ENCODE peak calls at places on chromosomes 3 and 15, in four cellular contexts. One of them, this sample, is unnamed.

GRCh38 chr3:172751188-172751571 is 654 bp downstream of the ECT2 start:
- DNase-seq in colonic mucosa: peak
- DNase-seq in fibroblast of lung: peak
- DNase-seq in uterus: no peak
- DNase-seq in this sample: peak

GRCh38 chr15:33963831-33964664 is 4.2 kb upstream of the CHRM5 start:
- DNase-seq in colonic mucosa: no peak
- DNase-seq in fibroblast of lung: peak
- DNase-seq in uterus: no peak
- DNase-seq in this sample: no peak

GRCh38 chr3:127738192-127738840 is 65.6 kb downstream of the ABTB1 start:
- DNase-seq in colonic mucosa: peak
- DNase-seq in fibroblast of lung: no peak
- DNase-seq in uterus: no peak
- DNase-seq in this sample: no peak

GRCh38 chr3:161475905-161476304 is 20.7 kb upstream of the OTOL1 start:
- DNase-seq in colonic mucosa: no peak
- DNase-seq in fibroblast of lung: no peak
- DNase-seq in uterus: no peak
- DNase-seq in this sample: peak

GRCh38 chr3:20145874-20146273 is 40.1 kb downstream of the SGO1 start:
- DNase-seq in colonic mucosa: no peak
- DNase-seq in fibroblast of lung: no peak
- DNase-seq in uterus: no peak
- DNase-seq in this sample: no peak

GRCh38 chr3:51581529-51581928 is 43.0 kb downstream of the RAD54L2 start:
- DNase-seq in colonic mucosa: no peak
- DNase-seq in fibroblast of lung: no peak
- DNase-seq in uterus: no peak
- DNase-seq in this sample: peak

GRCh38 chr15:36878745-36879262 is 221.5 kb downstream of the MEIS2 start:
- DNase-seq in colonic mucosa: no peak
- DNase-seq in fibroblast of lung: no peak
- DNase-seq in uterus: no peak
- DNase-seq in this sample: no peak

GRCh38 chr3:170815340-170815739 is 54.7 kb downstream of the RPL22L1 start:
- DNase-seq in colonic mucosa: peak
- DNase-seq in fibroblast of lung: no peak
- DNase-seq in uterus: no peak
- DNase-seq in this sample: peak

GRCh38 chr3:130759692-130760338 is 13.2 kb upstream of the PIK3R4 start:
- DNase-seq in colonic mucosa: peak
- DNase-seq in fibroblast of lung: peak
- DNase-seq in uterus: no peak
- DNase-seq in this sample: peak

GRCh38 chr3:34212671-34213070 is 414.2 kb downstream of the PDCD6IP start:
- DNase-seq in colonic mucosa: no peak
- DNase-seq in fibroblast of lung: peak
- DNase-seq in uterus: no peak
- DNase-seq in this sample: no peak

GRCh38 chr3:171261487-171261886 is 198.7 kb downstream of the TNIK start:
- DNase-seq in colonic mucosa: peak
- DNase-seq in fibroblast of lung: no peak
- DNase-seq in uterus: no peak
- DNase-seq in this sample: no peak

GRCh38 chr15:60326824-60327654 is 70.7 kb downstream of the ANXA2 start:
- DNase-seq in colonic mucosa: peak
- DNase-seq in fibroblast of lung: peak
- DNase-seq in uterus: no peak
- DNase-seq in this sample: peak

GRCh38 chr3:151015762-151016161 is 43.2 kb upstream of the CLRN1 start:
- DNase-seq in colonic mucosa: no peak
- DNase-seq in fibroblast of lung: no peak
- DNase-seq in uterus: no peak
- DNase-seq in this sample: peak

GRCh38 chr3:8345396-8345795 is 156.2 kb upstream of the LMCD1 start:
- DNase-seq in colonic mucosa: no peak
- DNase-seq in fibroblast of lung: no peak
- DNase-seq in uterus: no peak
- DNase-seq in this sample: no peak

GRCh38 chr3:71658131-71658530 is 67.1 kb downstream of the EIF4E3 start:
- DNase-seq in colonic mucosa: peak
- DNase-seq in fibroblast of lung: peak
- DNase-seq in uterus: peak
- DNase-seq in this sample: no peak

GRCh38 chr15:24954783-24955548 is at the start of the genes SNRPN and SNURF:
- DNase-seq in colonic mucosa: peak
- DNase-seq in fibroblast of lung: peak
- DNase-seq in uterus: peak
- DNase-seq in this sample: peak

GRCh38 chr15:68984589-68984988 is 29.9 kb upstream of the NOX5 start:
- DNase-seq in colonic mucosa: no peak
- DNase-seq in fibroblast of lung: no peak
- DNase-seq in uterus: no peak
- DNase-seq in this sample: no peak

GRCh38 chr3:121871434-121871833 is 22.8 kb upstream of the SLC15A2 start:
- DNase-seq in colonic mucosa: no peak
- DNase-seq in fibroblast of lung: no peak
- DNase-seq in uterus: no peak
- DNase-seq in this sample: no peak

GRCh38 chr3:120147072-120147871 is 53.0 kb upstream of the GSK3B start:
- DNase-seq in colonic mucosa: peak
- DNase-seq in fibroblast of lung: no peak
- DNase-seq in uterus: no peak
- DNase-seq in this sample: no peak

GRCh38 chr3:137771401-137772230 is 7.5 kb downstream of the SOX14 start:
- DNase-seq in colonic mucosa: no peak
- DNase-seq in fibroblast of lung: no peak
- DNase-seq in uterus: no peak
- DNase-seq in this sample: no peak

GRCh38 chr3:65664436-65664835 is 374.3 kb downstream of the MAGI1 start:
- DNase-seq in colonic mucosa: no peak
- DNase-seq in fibroblast of lung: no peak
- DNase-seq in uterus: no peak
- DNase-seq in this sample: no peak

GRCh38 chr3:35042210-35042960 is 596.9 kb upstream of the ARPP21 start:
- DNase-seq in colonic mucosa: peak
- DNase-seq in fibroblast of lung: no peak
- DNase-seq in uterus: no peak
- DNase-seq in this sample: no peak

GRCh38 chr15:41989573-41990242 is 17.4 kb upstream of the EHD4 start:
- DNase-seq in colonic mucosa: peak
- DNase-seq in fibroblast of lung: peak
- DNase-seq in uterus: peak
- DNase-seq in this sample: peak

GRCh38 chr3:146326875-146327543 is 76.1 kb upstream of the PLSCR4 start:
- DNase-seq in colonic mucosa: peak
- DNase-seq in fibroblast of lung: peak
- DNase-seq in uterus: peak
- DNase-seq in this sample: peak

GRCh38 chr3:123096701-123097100 is 29.9 kb downstream of the PDIA5 start:
- DNase-seq in colonic mucosa: no peak
- DNase-seq in fibroblast of lung: peak
- DNase-seq in uterus: peak
- DNase-seq in this sample: no peak

GRCh38 chr3:65685621-65686020 is 353.1 kb downstream of the MAGI1 start:
- DNase-seq in colonic mucosa: no peak
- DNase-seq in fibroblast of lung: peak
- DNase-seq in uterus: no peak
- DNase-seq in this sample: peak

GRCh38 chr3:194632211-194632982 is 822 bp downstream of the TMEM44 start:
- DNase-seq in colonic mucosa: peak
- DNase-seq in fibroblast of lung: peak
- DNase-seq in uterus: no peak
- DNase-seq in this sample: peak

GRCh38 chr3:196868297-196868661 is 559 bp downstream of the SENP5 start:
- DNase-seq in colonic mucosa: peak
- DNase-seq in fibroblast of lung: peak
- DNase-seq in uterus: no peak
- DNase-seq in this sample: peak

GRCh38 chr15:28957606-28958498 is 72.1 kb downstream of the APBA2 start:
- DNase-seq in colonic mucosa: no peak
- DNase-seq in fibroblast of lung: no peak
- DNase-seq in uterus: no peak
- DNase-seq in this sample: no peak

GRCh38 chr15:45393851-45394250 is 15.5 kb upstream of the GATM start:
- DNase-seq in colonic mucosa: no peak
- DNase-seq in fibroblast of lung: no peak
- DNase-seq in uterus: no peak
- DNase-seq in this sample: no peak

GRCh38 chr15:45395956-45396355 is 17.6 kb upstream of the GATM start:
- DNase-seq in colonic mucosa: no peak
- DNase-seq in fibroblast of lung: no peak
- DNase-seq in uterus: no peak
- DNase-seq in this sample: no peak

GRCh38 chr15:45399381-45400212 is 21.3 kb upstream of the GATM start:
- DNase-seq in colonic mucosa: no peak
- DNase-seq in fibroblast of lung: peak
- DNase-seq in uterus: no peak
- DNase-seq in this sample: no peak

GRCh38 chr15:45394681-45395080 is 16.3 kb upstream of the GATM start:
- DNase-seq in colonic mucosa: no peak
- DNase-seq in fibroblast of lung: no peak
- DNase-seq in uterus: no peak
- DNase-seq in this sample: no peak

GRCh38 chr15:45397116-45397665 is 18.8 kb upstream of the GATM start:
- DNase-seq in colonic mucosa: no peak
- DNase-seq in fibroblast of lung: no peak
- DNase-seq in uterus: no peak
- DNase-seq in this sample: no peak
- H3K27ac ChIP-seq in colonic mucosa: no peak
- H3K27ac ChIP-seq in fibroblast of lung: no peak
- H3K27ac ChIP-seq in uterus: no peak
- H3K27ac ChIP-seq in this sample: no peak

GRCh38 chr3:50574280-50574831 is 5.0 kb downstream of the HEMK1 start:
- DNase-seq in colonic mucosa: no peak
- DNase-seq in fibroblast of lung: no peak
- DNase-seq in uterus: no peak
- DNase-seq in this sample: no peak

GRCh38 chr3:50575372-50575771 is 6.0 kb downstream of the HEMK1 start:
- DNase-seq in colonic mucosa: no peak
- DNase-seq in fibroblast of lung: no peak
- DNase-seq in uterus: no peak
- DNase-seq in this sample: no peak

GRCh38 chr3:50572801-50573371 is 3.6 kb downstream of the HEMK1 start:
- DNase-seq in colonic mucosa: no peak
- DNase-seq in fibroblast of lung: no peak
- DNase-seq in uterus: no peak
- DNase-seq in this sample: no peak

GRCh38 chr3:50572158-50572557 is 2.8 kb downstream of the HEMK1 start:
- DNase-seq in colonic mucosa: peak
- DNase-seq in fibroblast of lung: peak
- DNase-seq in uterus: peak
- DNase-seq in this sample: peak

GRCh38 chr3:50573566-50574279 is 4.4 kb downstream of the HEMK1 start:
- DNase-seq in colonic mucosa: no peak
- DNase-seq in fibroblast of lung: no peak
- DNase-seq in uterus: no peak
- DNase-seq in this sample: no peak
- H3K4me3 ChIP-seq in colonic mucosa: no peak
- H3K4me3 ChIP-seq in fibroblast of lung: no peak
- H3K4me3 ChIP-seq in uterus: no peak
- H3K4me3 ChIP-seq in this sample: no peak

GRCh38 chr3:69088033-69088432 is 3.3 kb downstream of the ARL6IP5 start:
- DNase-seq in colonic mucosa: no peak
- DNase-seq in fibroblast of lung: peak
- DNase-seq in uterus: no peak
- DNase-seq in this sample: no peak
- TF ChIP-seq CTCF in colonic mucosa: no peak
- TF ChIP-seq CTCF in fibroblast of lung: no peak
- TF ChIP-seq CTCF in uterus: no peak
- TF ChIP-seq CTCF in this sample: no peak

DNA sequence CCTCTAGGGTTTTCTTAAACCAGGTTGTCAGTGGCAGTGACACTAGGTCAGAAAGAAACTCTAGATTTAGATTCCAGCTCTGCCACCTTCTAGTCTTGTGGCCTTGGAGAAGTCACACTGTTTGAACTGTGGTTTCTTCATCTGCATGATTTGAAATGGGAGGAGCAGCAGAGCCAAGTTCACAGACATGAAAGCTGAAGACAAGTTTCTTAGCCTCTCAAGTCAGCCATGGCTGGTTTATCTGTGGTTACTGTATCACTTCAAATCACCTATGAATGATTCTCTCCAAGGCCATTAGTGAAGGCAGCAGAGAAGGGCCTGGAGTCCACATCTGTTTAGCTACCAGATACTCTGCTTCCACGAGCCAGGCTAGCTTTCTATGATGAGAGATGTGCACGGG is 15.6 kb downstream of the CLEC3B start:
- DNase-seq in colonic mucosa: no peak
- DNase-seq in fibroblast of lung: no peak
- DNase-seq in uterus: no peak
- DNase-seq in this sample: no peak
- H3K27ac ChIP-seq in colonic mucosa: no peak
- H3K27ac ChIP-seq in fibroblast of lung: no peak
- H3K27ac ChIP-seq in uterus: peak
- H3K27ac ChIP-seq in this sample: no peak

GRCh38 chr3:77039606-77040553 is at the start of gene ROBO2:
- DNase-seq in colonic mucosa: peak
- DNase-seq in fibroblast of lung: peak
- DNase-seq in uterus: peak
- DNase-seq in this sample: peak

GRCh38 chr3:77042892-77043291 is 3.0 kb downstream of the ROBO2 start:
- DNase-seq in colonic mucosa: no peak
- DNase-seq in fibroblast of lung: peak
- DNase-seq in uterus: no peak
- DNase-seq in this sample: no peak

GRCh38 chr3:77041156-77041696 is 1.3 kb downstream of the ROBO2 start:
- DNase-seq in colonic mucosa: no peak
- DNase-seq in fibroblast of lung: no peak
- DNase-seq in uterus: no peak
- DNase-seq in this sample: no peak

GRCh38 chr3:77038928-77039605 is 832 bp upstream of the ROBO2 start:
- DNase-seq in colonic mucosa: no peak
- DNase-seq in fibroblast of lung: peak
- DNase-seq in uterus: peak
- DNase-seq in this sample: no peak

DNA sequence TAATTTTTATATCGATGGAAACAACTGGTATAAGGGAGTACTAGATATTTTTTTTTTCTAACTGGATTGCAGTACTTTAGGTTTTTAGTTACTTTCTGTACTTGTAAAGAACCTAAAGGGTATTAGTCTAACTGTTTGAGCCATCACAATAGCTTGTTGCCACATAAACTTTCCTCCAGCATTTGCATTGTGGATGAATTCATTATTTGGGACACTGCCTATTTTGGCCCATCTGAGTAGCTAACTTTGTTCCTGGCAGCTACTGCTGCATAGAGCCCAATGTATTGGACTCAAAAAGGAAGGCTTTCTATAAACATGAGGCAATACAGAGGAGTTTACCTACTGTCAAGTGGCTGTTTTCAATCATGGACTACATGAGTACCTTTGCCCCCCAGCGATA is 1.9 kb downstream of the ROBO2 start:
- DNase-seq in colonic mucosa: no peak
- DNase-seq in fibroblast of lung: peak
- DNase-seq in uterus: no peak
- DNase-seq in this sample: no peak
- H3K4me3 ChIP-seq in colonic mucosa: no peak
- H3K4me3 ChIP-seq in fibroblast of lung: no peak
- H3K4me3 ChIP-seq in uterus: no peak
- H3K4me3 ChIP-seq in this sample: no peak

This sample was measured in brain microvascular endothelial cell.